ENCODE peak calls at places on chromosomes 13 and 19, in four cellular contexts. One of them, this sample, is unnamed.

GRCh38 chr19:15609261-15609660 is 5.8 kb upstream of the CYP4F8 start:
- DNase-seq in stimulated activated CD4-positive, alpha-beta T cell treated with anti-CD3 and anti-CD28 coated beads, TNF-alpha, amount 100 ng/mL, for 24 hours: no peak
- DNase-seq in heart right ventricle: no peak
- DNase-seq in COR-L47: no peak
- DNase-seq in this sample: no peak

GRCh38 chr13:95181586-95181985 is 119.7 kb downstream of the ABCC4 start:
- DNase-seq in stimulated activated CD4-positive, alpha-beta T cell treated with anti-CD3 and anti-CD28 coated beads, TNF-alpha, amount 100 ng/mL, for 24 hours: no peak
- DNase-seq in heart right ventricle: no peak
- DNase-seq in COR-L47: no peak
- DNase-seq in this sample: no peak

GRCh38 chr13:93477238-93477637 is 250.6 kb downstream of the GPC6 start:
- DNase-seq in stimulated activated CD4-positive, alpha-beta T cell treated with anti-CD3 and anti-CD28 coated beads, TNF-alpha, amount 100 ng/mL, for 24 hours: no peak
- DNase-seq in heart right ventricle: no peak
- DNase-seq in COR-L47: no peak
- DNase-seq in this sample: peak

GRCh38 chr13:44810067-44810840 is 179.0 kb downstream of the NUFIP1 start:
- DNase-seq in stimulated activated CD4-positive, alpha-beta T cell treated with anti-CD3 and anti-CD28 coated beads, TNF-alpha, amount 100 ng/mL, for 24 hours: no peak
- DNase-seq in heart right ventricle: no peak
- DNase-seq in COR-L47: peak
- DNase-seq in this sample: peak

GRCh38 chr19:46579286-46579944 is 21.7 kb upstream of the CALM3 start:
- DNase-seq in stimulated activated CD4-positive, alpha-beta T cell treated with anti-CD3 and anti-CD28 coated beads, TNF-alpha, amount 100 ng/mL, for 24 hours: peak
- DNase-seq in heart right ventricle: no peak
- DNase-seq in COR-L47: no peak
- DNase-seq in this sample: peak

GRCh38 chr13:39963612-39964011 is 308.1 kb downstream of the COG6 start:
- DNase-seq in stimulated activated CD4-positive, alpha-beta T cell treated with anti-CD3 and anti-CD28 coated beads, TNF-alpha, amount 100 ng/mL, for 24 hours: no peak
- DNase-seq in heart right ventricle: no peak
- DNase-seq in COR-L47: no peak
- DNase-seq in this sample: no peak

GRCh38 chr13:48741377-48741776 is 87.6 kb downstream of the CYSLTR2 start:
- DNase-seq in stimulated activated CD4-positive, alpha-beta T cell treated with anti-CD3 and anti-CD28 coated beads, TNF-alpha, amount 100 ng/mL, for 24 hours: no peak
- DNase-seq in heart right ventricle: no peak
- DNase-seq in COR-L47: no peak
- DNase-seq in this sample: no peak

GRCh38 chr19:3494559-3494958 is 5.9 kb downstream of the DOHH start:
- DNase-seq in stimulated activated CD4-positive, alpha-beta T cell treated with anti-CD3 and anti-CD28 coated beads, TNF-alpha, amount 100 ng/mL, for 24 hours: peak
- DNase-seq in heart right ventricle: no peak
- DNase-seq in COR-L47: no peak
- DNase-seq in this sample: no peak

GRCh38 chr19:55253842-55254624 is 4.8 kb downstream of the PPP6R1 start:
- DNase-seq in stimulated activated CD4-positive, alpha-beta T cell treated with anti-CD3 and anti-CD28 coated beads, TNF-alpha, amount 100 ng/mL, for 24 hours: no peak
- DNase-seq in heart right ventricle: no peak
- DNase-seq in COR-L47: peak
- DNase-seq in this sample: no peak

GRCh38 chr19:42794751-42795150 is 29.3 kb upstream of the PSG8 start:
- DNase-seq in stimulated activated CD4-positive, alpha-beta T cell treated with anti-CD3 and anti-CD28 coated beads, TNF-alpha, amount 100 ng/mL, for 24 hours: no peak
- DNase-seq in heart right ventricle: no peak
- DNase-seq in COR-L47: no peak
- DNase-seq in this sample: peak

GRCh38 chr13:65336106-65336603 is 1894.0 kb downstream of the PCDH9 start:
- DNase-seq in stimulated activated CD4-positive, alpha-beta T cell treated with anti-CD3 and anti-CD28 coated beads, TNF-alpha, amount 100 ng/mL, for 24 hours: no peak
- DNase-seq in heart right ventricle: no peak
- DNase-seq in COR-L47: peak
- DNase-seq in this sample: no peak

GRCh38 chr13:73593199-73593765 is 534.5 kb downstream of the KLF5 start:
- DNase-seq in stimulated activated CD4-positive, alpha-beta T cell treated with anti-CD3 and anti-CD28 coated beads, TNF-alpha, amount 100 ng/mL, for 24 hours: no peak
- DNase-seq in heart right ventricle: no peak
- DNase-seq in COR-L47: no peak
- DNase-seq in this sample: no peak

GRCh38 chr19:8050274-8051096 is 2.1 kb upstream of the CCL25 start:
- DNase-seq in stimulated activated CD4-positive, alpha-beta T cell treated with anti-CD3 and anti-CD28 coated beads, TNF-alpha, amount 100 ng/mL, for 24 hours: peak
- DNase-seq in heart right ventricle: peak
- DNase-seq in COR-L47: no peak
- DNase-seq in this sample: peak

GRCh38 chr19:46731007-46731501 is 14.1 kb upstream of the PRKD2 start:
- DNase-seq in stimulated activated CD4-positive, alpha-beta T cell treated with anti-CD3 and anti-CD28 coated beads, TNF-alpha, amount 100 ng/mL, for 24 hours: no peak
- DNase-seq in heart right ventricle: no peak
- DNase-seq in COR-L47: no peak
- DNase-seq in this sample: peak

GRCh38 chr19:3670796-3671679 is 29.2 kb downstream of the PIP5K1C start:
- DNase-seq in stimulated activated CD4-positive, alpha-beta T cell treated with anti-CD3 and anti-CD28 coated beads, TNF-alpha, amount 100 ng/mL, for 24 hours: no peak
- DNase-seq in heart right ventricle: peak
- DNase-seq in COR-L47: no peak
- DNase-seq in this sample: peak

This sample was measured in GM23248.